ENCODE peak calls at places on chromosomes 5 and 9, in five cellular contexts. One of them, this sample, is unnamed.

GRCh38 chr5:57277085-57277484 is 103.2 kb downstream of the GPBP1 start:
- DNase-seq in T47D: peak; percentile 56
- DNase-seq in HCT116: peak; percentile 13
- DNase-seq in HepG2: no peak
- DNase-seq in GM12878: no peak
- DNase-seq in this sample: no peak

GRCh38 chr5:15234366-15234765 is 265.6 kb upstream of the FBXL7 start:
- DNase-seq in T47D: no peak
- DNase-seq in HCT116: no peak
- DNase-seq in HepG2: no peak
- DNase-seq in GM12878: no peak
- DNase-seq in this sample: no peak

GRCh38 chr9:70136632-70137031 is 93.0 kb downstream of the MAMDC2 start:
- DNase-seq in T47D: no peak
- DNase-seq in HCT116: no peak
- DNase-seq in HepG2: no peak
- DNase-seq in GM12878: no peak
- DNase-seq in this sample: no peak

GRCh38 chr5:87020099-87020934 is 247.4 kb upstream of the RASA1 start:
- DNase-seq in T47D: peak; percentile 28
- DNase-seq in HCT116: no peak
- DNase-seq in HepG2: no peak
- DNase-seq in GM12878: peak; percentile 47
- DNase-seq in this sample: peak; percentile 6

GRCh38 chr5:111584651-111585050 is 72.3 kb upstream of the STARD4 start:
- DNase-seq in T47D: no peak
- DNase-seq in HCT116: no peak
- DNase-seq in HepG2: no peak
- DNase-seq in GM12878: no peak
- DNase-seq in this sample: peak; percentile 17

GRCh38 chr5:179595916-179596315 is 27.6 kb downstream of the HNRNPH1 start:
- DNase-seq in T47D: no peak
- DNase-seq in HCT116: no peak
- DNase-seq in HepG2: no peak
- DNase-seq in GM12878: no peak
- DNase-seq in this sample: no peak

GRCh38 chr5:132877938-132878337 is 4.5 kb downstream of the LEAP2 start:
- DNase-seq in T47D: no peak
- DNase-seq in HCT116: no peak
- DNase-seq in HepG2: no peak
- DNase-seq in GM12878: no peak
- DNase-seq in this sample: peak; percentile 38

GRCh38 chr5:1526151-1526631 is 2.4 kb upstream of the LPCAT1 start:
- DNase-seq in T47D: no peak
- DNase-seq in HCT116: no peak
- DNase-seq in HepG2: no peak
- DNase-seq in GM12878: no peak
- DNase-seq in this sample: no peak

GRCh38 chr5:115770466-115770865 is 46.0 kb downstream of the CDO1 start:
- DNase-seq in T47D: no peak
- DNase-seq in HCT116: peak; percentile 12
- DNase-seq in HepG2: peak; percentile 31
- DNase-seq in GM12878: no peak
- DNase-seq in this sample: peak; percentile 21

GRCh38 chr5:16740046-16740445 is 123.2 kb upstream of the RETREG1 start:
- DNase-seq in T47D: no peak
- DNase-seq in HCT116: no peak
- DNase-seq in HepG2: no peak
- DNase-seq in GM12878: no peak
- DNase-seq in this sample: no peak

GRCh38 chr5:98510111-98510510 is 263.4 kb upstream of the RGMB start:
- DNase-seq in T47D: no peak
- DNase-seq in HCT116: no peak
- DNase-seq in HepG2: peak; percentile 0
- DNase-seq in GM12878: no peak
- DNase-seq in this sample: no peak

GRCh38 chr9:31135567-31135966 is 1248.9 kb upstream of the ACO1 start:
- DNase-seq in T47D: no peak
- DNase-seq in HCT116: no peak
- DNase-seq in HepG2: no peak
- DNase-seq in GM12878: no peak
- DNase-seq in this sample: no peak

GRCh38 chr5:109451161-109451560 is 41.4 kb upstream of the PJA2 start:
- DNase-seq in T47D: no peak
- DNase-seq in HCT116: no peak
- DNase-seq in HepG2: no peak
- DNase-seq in GM12878: no peak
- DNase-seq in this sample: no peak

DNA sequence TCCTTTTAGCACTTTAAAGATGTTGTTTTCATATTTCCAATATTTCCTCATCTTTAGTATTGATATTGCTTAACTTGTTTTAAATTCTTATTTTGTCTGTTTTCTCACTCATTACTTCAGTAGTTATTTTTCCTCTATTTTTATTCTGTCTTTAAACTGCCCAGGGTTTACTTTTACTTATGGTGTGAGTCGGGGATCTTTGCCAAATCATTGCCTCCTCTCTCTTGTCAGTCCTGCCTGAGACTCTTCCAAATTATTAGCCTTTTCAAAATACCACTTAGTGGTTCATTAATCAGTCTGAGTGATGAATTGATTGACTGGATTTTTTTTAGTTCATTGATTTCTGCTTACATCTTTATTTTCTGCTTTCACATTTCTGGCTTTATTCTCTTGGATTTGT is 72.9 kb downstream of the SH3GL2 start:
- DNase-seq in T47D: no peak
- DNase-seq in HCT116: no peak
- DNase-seq in HepG2: no peak
- DNase-seq in GM12878: no peak
- DNase-seq in this sample: no peak
- TF ChIP-seq JUND in T47D: no peak
- TF ChIP-seq JUND in HCT116: no peak
- TF ChIP-seq JUND in HepG2: no peak
- TF ChIP-seq JUND in GM12878: no peak
- TF ChIP-seq JUND in this sample: no peak

GRCh38 chr5:50320131-50320749 is 120.8 kb downstream of the EMB start:
- DNase-seq in T47D: peak; percentile 41
- DNase-seq in HCT116: peak; percentile 6
- DNase-seq in HepG2: no peak
- DNase-seq in GM12878: no peak
- DNase-seq in this sample: no peak

GRCh38 chr5:50318220-50318619 is 122.9 kb downstream of the EMB start:
- DNase-seq in T47D: no peak
- DNase-seq in HCT116: no peak
- DNase-seq in HepG2: no peak
- DNase-seq in GM12878: no peak
- DNase-seq in this sample: no peak
- TF ChIP-seq JUND in T47D: no peak
- TF ChIP-seq JUND in HCT116: no peak
- TF ChIP-seq JUND in HepG2: no peak
- TF ChIP-seq JUND in GM12878: no peak
- TF ChIP-seq JUND in this sample: no peak

DNA sequence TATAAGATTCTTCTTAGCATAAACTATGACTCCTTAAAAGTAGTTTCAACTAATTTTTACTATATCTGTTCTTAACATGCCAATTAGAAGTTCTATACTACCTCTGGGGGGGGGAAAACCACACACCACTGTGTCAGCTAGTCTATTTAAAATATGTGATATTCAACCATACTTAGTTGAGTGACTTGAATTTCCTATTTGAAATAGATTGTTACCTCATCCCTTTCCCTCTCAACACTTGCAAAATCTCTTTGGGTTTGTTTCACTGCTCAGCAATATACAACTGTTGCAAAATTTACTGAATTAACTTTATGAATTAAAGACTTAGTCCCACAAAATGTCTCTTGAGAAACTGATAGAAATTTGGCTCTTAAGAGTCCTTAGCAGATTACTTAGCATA is 151.1 kb upstream of the POU5F2 start:
- DNase-seq in T47D: no peak
- DNase-seq in HCT116: no peak
- DNase-seq in HepG2: no peak
- DNase-seq in GM12878: no peak
- DNase-seq in this sample: no peak
- TF ChIP-seq JUND in T47D: no peak
- TF ChIP-seq JUND in HCT116: no peak
- TF ChIP-seq JUND in HepG2: no peak
- TF ChIP-seq JUND in GM12878: no peak
- TF ChIP-seq JUND in this sample: no peak

GRCh38 chr5:91180506-91180905 is 202.6 kb downstream of the ARRDC3 start:
- DNase-seq in T47D: no peak
- DNase-seq in HCT116: no peak
- DNase-seq in HepG2: no peak
- DNase-seq in GM12878: no peak
- DNase-seq in this sample: no peak

GRCh38 chr5:91177639-91178038 is 205.5 kb downstream of the ARRDC3 start:
- DNase-seq in T47D: no peak
- DNase-seq in HCT116: no peak
- DNase-seq in HepG2: no peak
- DNase-seq in GM12878: no peak
- DNase-seq in this sample: no peak

GRCh38 chr5:91177085-91177484 is 206.0 kb downstream of the ARRDC3 start:
- DNase-seq in T47D: no peak
- DNase-seq in HCT116: no peak
- DNase-seq in HepG2: no peak
- DNase-seq in GM12878: no peak
- DNase-seq in this sample: no peak

GRCh38 chr5:91178461-91178860 is 204.7 kb downstream of the ARRDC3 start:
- DNase-seq in T47D: no peak
- DNase-seq in HCT116: no peak
- DNase-seq in HepG2: no peak
- DNase-seq in GM12878: no peak
- DNase-seq in this sample: no peak

GRCh38 chr5:91179018-91179417 is 204.1 kb downstream of the ARRDC3 start:
- DNase-seq in T47D: no peak
- DNase-seq in HCT116: no peak
- DNase-seq in HepG2: no peak
- DNase-seq in GM12878: no peak
- DNase-seq in this sample: no peak
- TF ChIP-seq JUND in T47D: no peak
- TF ChIP-seq JUND in HCT116: no peak
- TF ChIP-seq JUND in HepG2: no peak
- TF ChIP-seq JUND in GM12878: no peak
- TF ChIP-seq JUND in this sample: no peak